ENCODE peak calls at places on chromosomes 5 and 9, in four cellular contexts. E is IMR-90; O is omental fat pad; T is effector CD4-positive, alpha-beta T cell. W is an unnamed sample.

GRCh38 chr5:39274388-39275085 is 55.2 kb upstream of the FYB1 start:
- DNase-seq in E (no peak), O (no peak), T (no peak), W (no peak)

GRCh38 chr5:173486826-173487225 is 129.6 kb downstream of the BOD1 start:
- DNase-seq in E (no peak), T (no peak), O (no peak), W (no peak)

GRCh38 chr5:167296056-167296455 is 995.4 kb upstream of the WWC1 start:
- DNase-seq in T (no peak), E (no peak), O (no peak), W (no peak)

GRCh38 chr9:2625427-2625826 is 3.8 kb downstream of the VLDLR start:
- DNase-seq in T (no peak), O (no peak), E (no peak), W (no peak)

GRCh38 chr5:126896170-126896717 is 119.3 kb downstream of the LMNB1 start:
- DNase-seq in E (no peak), O (no peak), T (no peak), W (no peak)

GRCh38 chr9:933356-933755 is 43.1 kb upstream of the DMRT3 start:
- DNase-seq in O (no peak), E (no peak), T (no peak), W (no peak)

GRCh38 chr5:80141147-80141671 is 106.1 kb downstream of the THBS4 start:
- DNase-seq in E (peak; percentile 15), T (no peak), O (no peak), W (no peak)

GRCh38 chr5:10077721-10078551 is 171.8 kb downstream of the ATPSCKMT start:
- DNase-seq in E (peak; percentile 35), T (no peak), O (no peak), W (no peak)

GRCh38 chr9:110710420-110710819 is 41.8 kb downstream of the MUSK start:
- DNase-seq in E (no peak), O (no peak), T (no peak), W (no peak)

GRCh38 chr9:106953166-106953565 is 90.2 kb downstream of the ZNF462 start:
- DNase-seq in O (no peak), E (peak; percentile 88), T (no peak), W (no peak)

GRCh38 chr5:155259648-155260047 is 246.1 kb downstream of the KIF4B start:
- DNase-seq in T (no peak), E (no peak), O (no peak), W (no peak)

GRCh38 chr5:177431317-177432142 is 5.1 kb downstream of the GRK6 start:
- DNase-seq in O (no peak), T (peak; percentile 50), E (no peak), W (no peak)

GRCh38 chr9:117325110-117325788 is 89.6 kb downstream of the ASTN2 start:
- DNase-seq in E (no peak), O (no peak), T (no peak), W (no peak)

GRCh38 chr9:98121096-98121495 is 2.1 kb upstream of the TRIM14 start:
- DNase-seq in T (no peak), O (no peak), E (no peak), W (no peak)

GRCh38 chr9:110207071-110207923 is 662 bp downstream of the C9orf152 start:
- DNase-seq in E (no peak), T (no peak), O (no peak), W (no peak)

GRCh38 chr9:135000647-135001245 is 83.0 kb upstream of the FCN1 start:
- DNase-seq in O (no peak), E (no peak), T (no peak), W (no peak)

GRCh38 chr5:36734422-36734821 is 128.0 kb downstream of the SLC1A3 start:
- DNase-seq in O (no peak), T (no peak), E (peak; percentile 36), W (no peak)

GRCh38 chr9:112863781-112864180 is 26.9 kb downstream of the SLC46A2 start:
- DNase-seq in E (no peak), T (no peak), O (no peak), W (no peak)

GRCh38 chr5:157670662-157671591 is at the start of gene C5orf52:
- DNase-seq in E (peak; percentile 14), O (no peak), T (no peak), W (peak; percentile 19)

GRCh38 chr5:174045470-174046025 is at the start of gene NSG2:
- DNase-seq in T (no peak), E (peak; percentile 75), O (no peak), W (peak; percentile 97)

W was measured in HEK293T.